ENCODE peak calls at places on chromosomes 6 and 20, in four cellular contexts. X, Y, R and D are unnamed samples.

GRCh38 chr20:46132705-46133120 is 14.6 kb downstream of the CD40 start:
- DNase-seq in R (peak; percentile 43), Y (peak; percentile 83), X (peak; percentile 77), D (peak; percentile 25)

GRCh38 chr20:25251558-25251957 is 3.7 kb downstream of the PYGB start:
- DNase-seq in X (no peak), R (no peak), Y (no peak), D (no peak)

GRCh38 chr20:53547664-53548239 is 45.9 kb downstream of the ZNF217 start:
- DNase-seq in X (peak; percentile 46), Y (no peak), R (no peak), D (no peak)

GRCh38 chr20:23084282-23084844 is 1.8 kb downstream of the CD93 start:
- DNase-seq in R (no peak), Y (no peak), X (no peak), D (no peak)

GRCh38 chr6:7805088-7805756 is 79.3 kb downstream of the BMP6 start:
- DNase-seq in R (no peak), X (no peak), Y (no peak), D (no peak)

GRCh38 chr6:155381856-155382690 is 67.8 kb upstream of the TFB1M start:
- DNase-seq in Y (no peak), X (no peak), R (no peak), D (no peak)

GRCh38 chr6:75412937-75413662 is 80.5 kb downstream of the FILIP1 start:
- DNase-seq in R (no peak), Y (no peak), X (no peak), D (no peak)

GRCh38 chr6:138773177-138774091 is at the start of gene CCDC28A:
- DNase-seq in Y (peak; percentile 96), X (peak; percentile 93), R (peak; percentile 96), D (peak; percentile 90)

GRCh38 chr6:139369568-139370046 is 4.8 kb downstream of the CITED2 start:
- DNase-seq in R (no peak), Y (no peak), X (no peak), D (no peak)

GRCh38 chr20:51752343-51752951 is 15.7 kb downstream of the ATP9A start:
- DNase-seq in R (no peak), Y (no peak), X (no peak), D (no peak)

GRCh38 chr6:53119772-53120409 is 28.8 kb downstream of the GCM1 start:
- DNase-seq in R (no peak), Y (no peak), X (no peak), D (no peak)

GRCh38 chr6:77010931-77011542 is 452.3 kb downstream of the HTR1B start:
- DNase-seq in Y (no peak), R (no peak), X (no peak), D (no peak)

GRCh38 chr6:150025201-150025917 is at the start of gene RAET1L:
- DNase-seq in R (no peak), Y (no peak), X (peak; percentile 48), D (no peak)

GRCh38 chr6:143328885-143329284 is 121.6 kb downstream of the ADAT2 start:
- DNase-seq in X (no peak), Y (no peak), R (no peak), D (no peak)

GRCh38 chr6:28090902-28091586 is 10.7 kb downstream of the ZNF165 start:
- DNase-seq in R (no peak), Y (no peak), X (no peak), D (no peak)

GRCh38 chr6:63928613-63929012 is 293.0 kb downstream of the PHF3 start:
- DNase-seq in Y (no peak), X (no peak), R (no peak), D (no peak)

GRCh38 chr20:33506576-33506975 is 16.7 kb downstream of the CBFA2T2 start:
- DNase-seq in R (no peak), X (no peak), Y (no peak), D (no peak)

GRCh38 chr20:5402903-5403531 is 86.3 kb upstream of the PROKR2 start:
- DNase-seq in R (no peak), X (peak; percentile 41), Y (no peak), D (no peak)

GRCh38 chr20:49424536-49424935 is 57.9 kb downstream of the KCNB1 start:
- DNase-seq in X (no peak), Y (no peak), R (no peak), D (no peak)

GRCh38 chr6:149844480-149844879 is 19.7 kb downstream of the LRP11 start:
- DNase-seq in R (no peak), X (no peak), Y (no peak), D (no peak)

GRCh38 chr6:92810913-92811312 is 608.4 kb downstream of the EPHA7 start:
- DNase-seq in Y (no peak), R (no peak), X (peak; percentile 28), D (no peak)

GRCh38 chr20:62627901-62628612 is 14.2 kb upstream of the SLCO4A1 start:
- DNase-seq in Y (no peak), X (no peak), R (no peak), D (no peak)